ENCODE peak calls at places on chromosomes 5 and 9, in six cellular contexts. K is SK-N-SH, N is transverse colon, X is stomach, C is breast epithelium, P is GM12878. S is an unnamed sample.

GRCh38 chr9:116152390-116152789 is 1.2 kb upstream of the PAPPA start:
- DNase-seq in K (peak; percentile 29), X (no peak), P (no peak), N (no peak), C (no peak), S (no peak)

GRCh38 chr5:31064215-31064614 is 129.3 kb upstream of the CDH6 start:
- DNase-seq in X (no peak), N (no peak), K (no peak), C (no peak), P (no peak), S (no peak)

GRCh38 chr5:10301842-10302610 is 5.7 kb downstream of the CMBL start:
- DNase-seq in K (no peak), C (peak; percentile 68), X (peak; percentile 97), P (no peak), N (peak; percentile 94), S (no peak)

GRCh38 chr9:137975936-137976565 is 98.5 kb downstream of the CACNA1B start:
- DNase-seq in K (no peak), P (no peak), C (no peak), N (no peak), X (peak; percentile 17), S (no peak)

GRCh38 chr9:89632136-89633135 is 27.6 kb downstream of the GADD45G start:
- DNase-seq in N (no peak), K (no peak), P (no peak), C (no peak), X (no peak), S (no peak)

GRCh38 chr5:53091304-53091703 is 18.3 kb downstream of the MOCS2 start:
- DNase-seq in C (no peak), X (no peak), N (no peak), P (no peak), K (no peak), S (no peak)

GRCh38 chr9:89755835-89756234 is 151.0 kb downstream of the GADD45G start:
- DNase-seq in X (peak; percentile 64), N (no peak), P (no peak), K (no peak), C (no peak), S (no peak)

GRCh38 chr5:120454094-120454798 is 9.9 kb upstream of the PRR16 start:
- DNase-seq in C (no peak), N (no peak), X (no peak), K (no peak), P (no peak), S (no peak)

GRCh38 chr9:117218951-117219350 is 195.9 kb downstream of the ASTN2 start:
- DNase-seq in N (no peak), C (no peak), K (no peak), X (no peak), P (no peak), S (peak; percentile 68)

GRCh38 chr5:122760281-122760680 is 14.6 kb upstream of the SNX2 start:
- DNase-seq in P (no peak), K (no peak), X (no peak), N (no peak), C (no peak), S (no peak)

GRCh38 chr9:18768951-18769622 is 263.9 kb downstream of the SAXO1 start:
- DNase-seq in N (no peak), C (no peak), X (no peak), P (peak; percentile 45), K (no peak), S (no peak)

GRCh38 chr9:105713260-105713938 is 19.1 kb downstream of the TMEM38B start:
- DNase-seq in N (no peak), X (no peak), K (no peak), P (no peak), C (no peak), S (no peak)

GRCh38 chr5:103473725-103474124 is 88.9 kb downstream of the NUDT12 start:
- DNase-seq in P (no peak), N (no peak), K (no peak), C (no peak), X (no peak), S (no peak)

GRCh38 chr5:103476776-103477175 is 85.8 kb downstream of the NUDT12 start:
- DNase-seq in C (no peak), P (no peak), N (peak; percentile 11), K (no peak), X (no peak), S (no peak)

GRCh38 chr5:103475629-103476240 is 86.9 kb downstream of the NUDT12 start:
- DNase-seq in P (no peak), C (no peak), X (no peak), N (no peak), K (peak; percentile 9), S (no peak)

GRCh38 chr5:103472820-103473219 is 89.8 kb downstream of the NUDT12 start:
- DNase-seq in P (no peak), C (no peak), K (no peak), X (no peak), N (no peak), S (no peak)

GRCh38 chr5:103474671-103475070 is 87.9 kb downstream of the NUDT12 start:
- DNase-seq in C (no peak), N (no peak), K (no peak), X (no peak), P (no peak), S (no peak)
- TF ChIP-seq CTCF in C (no peak), N (no peak), K (peak; percentile 34), X (no peak), P (no peak), S (no peak)

GRCh38 chr5:5242056-5242455 is 101.9 kb downstream of the ADAMTS16 start:
- DNase-seq in C (no peak), N (no peak), P (no peak), K (no peak), X (no peak), S (peak; percentile 68)
- TF ChIP-seq POLR2AphosphoS5 in C (no peak), N (no peak), P (no peak), K (no peak), X (no peak), S (no peak)

GRCh38 chr9:87609002-87609401 is 111.3 kb downstream of the DAPK1 start:
- DNase-seq in C (no peak), K (no peak), N (no peak), X (no peak), P (no peak), S (no peak)

GRCh38 chr9:87613265-87614111 is 112.4 kb upstream of the CTSL start:
- DNase-seq in N (no peak), X (peak; percentile 59), P (peak; percentile 21), C (peak; percentile 51), K (no peak), S (no peak)

GRCh38 chr9:87607859-87608258 is 110.2 kb downstream of the DAPK1 start:
- DNase-seq in C (no peak), X (no peak), N (no peak), P (no peak), K (no peak), S (no peak)

GRCh38 chr9:87612536-87612935 is 113.4 kb upstream of the CTSL start:
- DNase-seq in X (no peak), K (no peak), P (no peak), C (no peak), N (no peak), S (no peak)

GRCh38 chr9:87610200-87611155 is 112.8 kb downstream of the DAPK1 start:
- DNase-seq in P (no peak), X (no peak), C (no peak), N (no peak), K (no peak), S (no peak)
- H3K4me1 ChIP-seq in P (peaks cover 31% of the 10 kb centered on the region), X (peaks cover 58% of the 10 kb centered on the region), C (no peaks in the 10 kb centered on the region), N (peaks cover 20% of the 10 kb centered on the region), K (peaks cover 17% of the 10 kb centered on the region), S (peaks cover 94% of the 10 kb centered on the region)

GRCh38 chr5:126301056-126301455 is 122.2 kb upstream of the GRAMD2B start:
- DNase-seq in C (no peak), P (no peak), N (no peak), X (no peak), K (no peak), S (no peak)

GRCh38 chr5:126300293-126300692 is 122.9 kb upstream of the GRAMD2B start:
- DNase-seq in P (no peak), X (no peak), C (no peak), K (no peak), N (no peak), S (no peak)
- TF ChIP-seq CTCF in P (no peak), X (no peak), C (no peak), K (peak; percentile 14), N (no peak), S (no peak)

GRCh38 chr9:76905984-76906861 is at the start of gene PRUNE2:
- DNase-seq in N (peak; percentile 87), P (no peak), K (peak; percentile 35), C (peak; percentile 20), X (peak; percentile 52), S (no peak)
- TF ChIP-seq POLR2AphosphoS5 in N (peak; percentile 71), P (no peak), K (no peak), C (no peak), X (peak; percentile 84), S (peak; percentile 96)

DNA sequence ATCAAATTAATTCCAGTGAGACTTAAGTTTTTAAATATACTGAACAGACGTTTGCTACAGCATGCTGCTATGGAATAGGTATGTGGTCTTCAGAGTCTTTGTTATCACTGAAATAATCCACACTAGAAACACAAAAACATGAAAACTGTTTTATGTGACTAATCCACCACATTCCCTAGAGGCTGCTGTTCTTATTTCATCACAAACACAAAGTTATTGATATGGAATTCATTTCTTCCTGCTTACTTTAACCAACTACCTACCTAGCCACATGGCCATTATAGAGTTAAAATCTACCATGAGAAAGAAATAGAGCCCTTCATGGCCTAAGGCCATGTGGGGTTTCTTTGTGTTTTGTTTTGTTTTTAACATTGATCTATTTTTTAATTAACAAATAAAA is 232.3 kb upstream of the PTGER4 start:
- DNase-seq in C (no peak), X (no peak), P (no peak), N (no peak), K (no peak), S (no peak)
- H3K4me1 ChIP-seq in C (no peaks in the 10 kb centered on the region), X (no peaks in the 10 kb centered on the region), P (no peaks in the 10 kb centered on the region), N (peaks cover 11% of the 10 kb centered on the region), K (no peaks in the 10 kb centered on the region), S (no peaks in the 10 kb centered on the region)